ENCODE peak calls at places on chromosomes 1 and 21, in five cellular contexts. F, G, Z, M and U are unnamed samples.

GRCh38 chr1:228265167-228265566 is 57.3 kb downstream of the OBSCN start:
- DNase-seq in F (no peak), G (no peak), Z (no peak), M (no peak), U (no peak)

GRCh38 chr1:79791488-79792211 is 785.1 kb upstream of the ADGRL4 start:
- DNase-seq in F (no peak), G (no peak), Z (no peak), M (no peak), U (no peak)

GRCh38 chr1:156970017-156970416 is 49.6 kb downstream of the LRRC71 start:
- DNase-seq in F (no peak), G (no peak), Z (no peak), M (no peak), U (no peak)

GRCh38 chr1:171817511-171818265 is 23.6 kb upstream of the DNM3 start:
- DNase-seq in F (peak; percentile 31), G (peak; percentile 70), Z (peak; percentile 66), M (no peak), U (no peak)

GRCh38 chr21:34553199-34553952 is 41.4 kb upstream of the KCNE1 start:
- DNase-seq in F (no peak), G (no peak), Z (no peak), M (no peak), U (no peak)

GRCh38 chr1:228081144-228081543 is 1.4 kb upstream of the ARF1 start:
- DNase-seq in F (no peak), G (no peak), Z (no peak), M (no peak), U (no peak)

GRCh38 chr1:162081316-162081715 is 11.8 kb downstream of the NOS1AP start:
- DNase-seq in F (no peak), G (no peak), Z (no peak), M (no peak), U (no peak)

GRCh38 chr1:3312310-3312734 is 142.1 kb upstream of the ARHGEF16 start:
- DNase-seq in F (no peak), G (no peak), Z (no peak), M (no peak), U (no peak)

GRCh38 chr1:186033744-186034345 is 299.7 kb downstream of the HMCN1 start:
- DNase-seq in F (no peak), G (no peak), Z (no peak), M (no peak), U (no peak)

GRCh38 chr21:34704119-34704518 is 35.3 kb downstream of the CLIC6 start:
- DNase-seq in F (no peak), G (no peak), Z (no peak), M (no peak), U (no peak)

GRCh38 chr1:69569281-69569970 is 1.7 kb downstream of the LRRC7 start:
- DNase-seq in F (peak; percentile 4), G (no peak), Z (no peak), M (peak; percentile 9), U (peak; percentile 30)

GRCh38 chr1:69569983-69570755 is 2.4 kb downstream of the LRRC7 start:
- DNase-seq in F (no peak), G (no peak), Z (no peak), M (no peak), U (peak; percentile 6)

GRCh38 chr1:69572921-69573320 is 5.2 kb downstream of the LRRC7 start:
- DNase-seq in F (no peak), G (no peak), Z (no peak), M (no peak), U (no peak)

GRCh38 chr1:69568435-69569280 is 936 bp downstream of the LRRC7 start:
- DNase-seq in F (peak; percentile 9), G (no peak), Z (no peak), M (no peak), U (no peak)

DNA sequence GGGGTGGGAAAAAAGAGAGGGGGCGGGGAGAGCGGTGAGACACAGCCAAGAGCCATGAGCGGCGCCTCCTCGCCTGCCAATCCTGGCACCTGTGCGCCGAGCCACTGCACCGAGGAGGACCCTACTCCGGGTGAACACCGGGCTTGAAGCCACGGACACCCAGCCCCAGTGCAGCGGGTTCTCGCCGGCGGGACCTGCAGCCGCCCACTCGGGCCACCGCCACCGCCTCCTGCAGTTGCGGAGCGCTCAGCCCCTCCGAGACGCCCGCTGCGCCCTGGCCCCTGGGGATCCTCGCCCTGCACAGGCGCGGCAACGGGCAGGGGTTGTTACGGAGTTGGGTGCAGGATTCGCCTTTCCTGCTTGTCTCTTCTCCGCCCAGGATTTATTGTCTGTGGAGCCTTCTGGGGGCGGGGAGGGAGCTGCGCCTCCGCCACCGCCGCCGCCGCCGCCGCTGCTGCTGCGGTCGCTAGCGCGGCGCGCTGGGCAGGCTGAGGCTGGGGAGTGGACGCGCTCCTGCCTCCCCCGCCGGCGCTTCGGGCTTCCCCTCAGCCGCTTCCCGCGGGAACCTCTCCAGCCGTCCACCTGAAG is at the start of gene LRRC7:
- DNase-seq in F (peak; percentile 15), G (peak; percentile 9), Z (no peak), M (peak; percentile 34), U (peak; percentile 59)
- TF ChIP-seq CTCF in F (no peak), G (no peak), Z (no peak), M (no peak), U (no peak)

DNA sequence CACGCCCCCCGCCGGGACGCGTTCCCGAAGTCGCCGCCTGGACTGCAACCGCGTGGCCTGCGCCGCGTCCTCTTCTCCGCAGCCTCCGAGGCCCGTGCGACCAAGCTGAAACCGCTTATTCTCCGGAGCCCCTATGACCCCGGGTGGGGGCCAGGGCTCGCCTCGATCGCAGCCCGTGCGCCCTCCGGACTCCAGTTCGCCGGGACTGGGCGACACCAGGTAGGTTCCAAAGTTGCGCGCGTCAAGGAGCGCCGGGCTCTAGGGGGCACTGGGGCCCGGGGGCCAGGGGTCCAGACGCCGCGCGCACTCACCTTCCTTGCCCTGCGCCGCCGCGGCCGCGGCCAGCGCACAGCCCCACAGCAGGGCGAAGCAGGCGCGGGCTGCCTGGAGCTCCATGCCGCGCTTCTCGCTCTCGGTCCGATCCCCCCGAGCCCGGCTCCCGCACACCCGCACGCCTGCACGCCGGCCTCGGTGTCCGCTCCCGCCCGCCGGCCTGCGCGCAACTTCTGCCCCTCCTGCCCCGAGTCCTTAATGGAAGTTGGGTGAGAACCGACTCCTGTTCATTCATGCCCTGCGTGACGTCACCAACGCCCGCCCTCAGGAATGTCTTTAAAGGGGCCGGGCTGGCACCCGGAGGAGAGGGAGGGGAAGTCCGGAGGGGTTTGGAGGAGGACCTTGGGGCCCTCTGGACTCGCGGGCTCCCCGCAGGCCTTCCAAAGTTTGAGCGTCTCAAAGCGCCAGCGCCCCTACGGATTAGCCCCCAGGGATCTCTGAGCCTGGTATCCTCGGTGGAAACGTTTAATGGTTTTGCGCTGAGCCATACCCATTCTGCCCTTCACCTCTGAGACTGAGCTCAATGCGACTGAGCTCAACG is at the start of gene EPHA2:
- DNase-seq in F (no peak), G (no peak), Z (peak; percentile 94), M (peak; percentile 80), U (peak; percentile 94)
- TF ChIP-seq CTCF in F (no peak), G (no peak), Z (no peak), M (no peak), U (no peak)

DNA sequence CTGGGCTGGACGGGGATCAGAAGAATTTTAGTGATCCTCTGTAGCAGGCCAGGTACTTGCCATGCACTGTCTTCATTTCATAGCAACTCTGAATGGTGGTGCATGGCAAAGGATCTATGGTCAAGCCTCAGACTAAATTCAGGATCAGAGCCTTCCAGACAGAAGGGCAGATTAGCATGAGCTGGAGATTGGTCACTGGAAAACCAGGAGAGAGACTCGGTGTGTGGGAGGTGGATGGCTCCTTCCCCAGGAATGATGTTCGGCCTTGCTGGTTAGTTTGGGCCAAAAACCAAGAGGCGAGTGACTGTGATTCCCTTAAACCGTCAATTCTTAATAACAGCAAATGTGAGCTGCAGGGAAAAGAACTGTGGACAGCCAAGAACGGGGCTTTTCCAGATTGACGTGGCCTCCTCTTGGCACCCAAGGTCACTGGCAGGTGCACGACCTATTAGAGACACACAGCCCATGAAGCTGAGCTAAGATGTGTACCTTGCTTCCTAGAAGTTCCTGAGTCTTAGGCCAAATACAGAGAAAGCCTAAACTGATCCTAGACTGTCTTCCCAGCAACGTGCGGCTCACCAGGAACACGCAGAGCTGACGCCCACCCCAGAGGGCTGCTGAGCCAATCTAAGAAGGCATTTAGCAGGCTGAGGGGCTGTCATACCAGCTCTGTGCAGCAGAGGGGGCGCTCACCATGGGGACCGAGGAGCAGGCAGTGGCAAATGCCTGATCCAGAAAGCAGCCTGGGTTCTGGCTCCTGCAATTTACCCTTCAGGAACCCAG is 18.5 kb downstream of the ALDH4A1 start:
- DNase-seq in F (peak; percentile 77), G (peak; percentile 86), Z (no peak), M (peak; percentile 81), U (peak; percentile 89)
- TF ChIP-seq CTCF in F (peak; percentile 90), G (peak; percentile 90), Z (peak; percentile 90), M (peak; percentile 82), U (peak; percentile 92)

GRCh38 chr21:28263974-28264373 is 728.7 kb downstream of the LTN1 start:
- DNase-seq in F (no peak), G (no peak), Z (no peak), M (no peak), U (no peak)
- TF ChIP-seq CTCF in F (no peak), G (no peak), Z (no peak), M (no peak), U (no peak)

DNA sequence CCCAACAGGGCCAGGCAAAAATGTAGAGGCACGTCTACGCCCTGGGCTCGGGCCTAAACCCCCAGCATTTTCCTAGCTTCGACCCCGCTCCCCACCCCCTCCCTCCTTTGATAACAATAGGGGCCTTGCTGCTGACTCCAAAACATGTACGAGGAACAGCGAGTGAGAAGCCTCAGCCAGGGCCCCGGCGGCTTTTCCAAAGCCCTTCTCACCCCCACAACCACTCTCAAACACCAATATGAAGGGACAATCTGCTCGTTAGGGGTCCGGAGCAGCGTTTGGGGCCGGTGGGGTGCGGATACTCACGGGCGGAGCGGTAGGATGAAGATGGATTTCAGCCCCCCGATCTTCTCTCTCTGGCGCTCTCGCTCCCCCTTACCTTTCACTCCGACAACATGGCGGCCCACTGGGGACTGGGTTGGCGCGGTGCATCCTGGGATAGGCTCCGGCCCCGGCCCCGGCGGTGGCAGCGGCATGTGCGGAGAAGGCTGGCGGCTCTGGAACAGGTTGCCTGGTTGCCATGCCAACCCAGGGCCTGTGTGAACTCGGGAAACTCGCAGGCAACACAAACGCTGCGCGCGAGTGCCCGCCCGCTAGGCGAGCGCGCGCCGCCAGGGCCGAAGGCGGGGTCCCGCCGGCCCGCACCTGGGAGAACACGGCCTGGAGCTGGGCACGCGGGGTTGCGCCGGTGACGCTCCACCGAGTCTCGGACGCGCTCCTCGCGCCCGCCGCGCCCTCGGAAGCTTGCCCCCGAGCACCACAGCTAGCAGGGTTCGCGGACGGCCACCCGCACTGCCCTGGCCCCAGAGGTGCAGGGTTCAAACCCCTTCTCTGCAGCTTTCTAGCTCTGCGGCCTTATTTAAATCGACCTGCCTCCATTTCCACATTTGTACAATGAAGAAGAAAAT is at the start of gene PUM1:
- DNase-seq in F (peak; percentile 95), G (peak; percentile 99), Z (peak; percentile 100), M (peak; percentile 99), U (peak; percentile 99)
- TF ChIP-seq CTCF in F (no peak), G (no peak), Z (no peak), M (no peak), U (no peak)